ENCODE peak calls at places on chromosomes 7 and 10, in eight cellular contexts. I is CD4-positive, alpha-beta T cell; L is GM12865; N is nephron progenitor cell; M is neural crest cell; B is testis; P is fibroblast of mammary gland; Y is tibial nerve. W is an unnamed sample.
A peak's percentile ranks its signal among the peaks of the same experiment; 100 is the strongest.

GRCh38 chr7:104272767-104273384 is 55.5 kb upstream of the LHFPL3 start:
- DNase-seq in Y (no peak), P (peak; percentile 68), B (no peak), M (no peak), I (no peak), L (peak; percentile 53), N (no peak), W (no peak)

GRCh38 chr7:106371629-106372028 is 86.8 kb upstream of the NAMPT start:
- DNase-seq in N (no peak), P (no peak), L (peak; percentile 8), M (no peak), Y (peak; percentile 28), I (no peak), B (no peak), W (no peak)

GRCh38 chr7:157711353-157711888 is 374.6 kb downstream of the DNAJB6 start:
- DNase-seq in P (no peak), N (no peak), B (no peak), M (no peak), Y (no peak), I (no peak), L (no peak), W (no peak)

GRCh38 chr7:100444311-100445278 is 8.3 kb upstream of the PPP1R35 start:
- DNase-seq in Y (no peak), P (peak; percentile 94), N (no peak), M (no peak), I (no peak), L (peak; percentile 36), B (no peak), W (no peak)

GRCh38 chr10:78817361-78817760 is 251.4 kb upstream of the ZMIZ1 start:
- DNase-seq in M (no peak), I (no peak), P (no peak), N (no peak), Y (peak; percentile 55), B (peak; percentile 56), L (no peak), W (no peak)

GRCh38 chr7:81501220-81501619 is 268.6 kb downstream of the HGF start:
- DNase-seq in B (no peak), Y (no peak), N (no peak), P (peak; percentile 77), I (no peak), M (no peak), L (peak; percentile 9), W (no peak)

GRCh38 chr10:124996854-124997215 is 54.9 kb downstream of the ZRANB1 start:
- DNase-seq in M (no peak), B (no peak), Y (no peak), L (no peak), I (no peak), P (no peak), N (no peak), W (no peak)

GRCh38 chr10:68366600-68366999 is 33.9 kb upstream of the PBLD start:
- DNase-seq in P (no peak), M (no peak), B (no peak), Y (no peak), L (no peak), I (no peak), N (no peak), W (no peak)

GRCh38 chr10:66202101-66202500 is 723.7 kb upstream of the LRRTM3 start:
- DNase-seq in P (no peak), L (no peak), I (no peak), M (no peak), Y (no peak), N (no peak), B (no peak), W (no peak)

GRCh38 chr7:12267542-12267941 is 56.4 kb downstream of the TMEM106B start:
- DNase-seq in P (no peak), Y (no peak), L (no peak), I (no peak), M (no peak), B (no peak), N (no peak), W (no peak)

DNA sequence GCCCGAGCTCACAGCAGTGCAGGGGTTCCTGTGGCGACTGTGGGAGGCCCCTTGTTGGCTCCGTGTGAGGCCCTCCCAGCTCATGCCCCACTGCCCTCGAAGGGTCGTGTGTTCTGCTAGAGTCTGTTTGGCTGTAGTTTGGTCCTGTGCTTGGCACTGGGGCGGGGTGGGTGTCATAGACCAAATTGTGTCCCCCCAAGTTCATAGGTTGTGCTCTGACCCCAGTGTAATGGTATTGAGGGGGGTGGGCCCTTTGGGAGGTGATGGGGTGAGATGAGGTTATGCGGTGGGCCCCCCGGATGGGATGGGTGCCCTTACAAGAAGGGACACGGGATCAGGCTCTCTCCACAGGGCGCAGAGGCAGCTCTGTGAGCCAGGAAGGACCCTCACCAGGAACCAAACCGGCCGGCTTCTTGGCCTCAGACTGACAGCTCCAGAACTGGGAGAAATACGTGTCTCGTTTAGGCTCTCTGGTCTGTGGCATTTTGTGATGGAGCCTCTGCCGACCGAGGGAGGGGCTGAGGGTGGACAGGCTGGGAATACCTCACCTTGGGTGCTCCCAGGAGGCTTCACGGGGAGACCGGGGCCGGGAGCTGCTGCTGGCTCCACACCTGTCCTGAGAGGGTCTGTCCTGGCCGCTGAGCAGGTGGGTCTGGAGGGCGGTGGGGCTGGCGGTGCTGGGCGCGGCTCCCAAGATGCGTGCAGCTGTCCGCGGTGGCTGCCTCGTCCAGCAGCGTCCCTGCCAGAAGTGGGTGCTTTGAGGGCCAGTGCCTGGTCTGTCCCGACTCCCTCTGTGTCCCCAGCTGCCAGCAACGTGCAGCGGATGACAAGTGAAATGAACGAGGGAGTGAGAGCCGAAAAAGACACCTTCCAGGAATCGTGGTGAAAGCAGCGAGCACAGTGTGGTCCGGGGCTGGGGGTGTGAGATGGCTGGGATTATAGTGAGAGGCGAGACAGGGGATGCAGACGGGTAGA is 89.5 kb downstream of the INPP5A start:
- DNase-seq in P (no peak), B (no peak), N (no peak), I (no peak), Y (no peak), L (no peak), M (no peak), W (no peak)
- TF ChIP-seq CTCF in P (no peak), B (no peak), N (no peak), I (no peak), Y (no peak), L (no peak), M (no peak), W (no peak)

DNA sequence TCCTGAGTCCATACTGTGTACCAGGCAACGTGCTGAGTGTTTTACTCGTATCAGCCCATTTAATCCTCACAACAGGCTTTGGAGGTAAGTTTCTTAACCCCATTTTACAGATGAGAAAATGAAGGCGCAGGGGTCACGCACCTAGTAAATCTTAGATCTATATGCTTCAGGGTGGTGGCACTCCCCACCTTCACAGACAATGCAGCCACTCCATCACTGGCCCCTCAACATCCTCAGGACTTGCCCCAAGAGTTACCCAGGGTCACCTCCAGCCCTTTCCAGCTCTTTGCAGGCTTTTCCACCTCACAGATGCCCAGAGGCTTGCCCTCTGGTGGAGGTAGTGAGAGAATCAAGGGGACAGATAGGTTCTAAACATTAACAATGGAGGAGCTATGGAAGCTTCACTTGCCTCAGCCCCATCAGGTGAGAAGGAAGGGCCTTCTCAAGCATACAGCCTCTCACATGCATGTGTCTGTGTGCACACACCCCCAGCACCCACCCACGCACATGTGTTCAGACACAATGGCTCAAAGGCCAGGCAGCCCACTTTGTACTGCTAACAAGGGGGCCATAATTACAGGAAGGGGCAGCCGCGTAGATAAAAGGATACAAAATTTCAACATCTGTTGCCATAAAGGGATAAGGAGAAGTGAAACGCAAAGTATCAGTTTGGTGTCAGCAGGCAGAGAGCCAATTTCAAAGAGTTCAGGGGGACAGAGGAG is 29.1 kb downstream of the DPCD start:
- DNase-seq in Y (no peak), L (peak; percentile 46), I (no peak), M (no peak), B (peak; percentile 50), N (no peak), P (no peak), W (no peak)
- TF ChIP-seq CTCF in Y (no peak), L (peak; percentile 19), I (no peak), M (no peak), B (no peak), N (no peak), P (no peak), W (no peak)

DNA sequence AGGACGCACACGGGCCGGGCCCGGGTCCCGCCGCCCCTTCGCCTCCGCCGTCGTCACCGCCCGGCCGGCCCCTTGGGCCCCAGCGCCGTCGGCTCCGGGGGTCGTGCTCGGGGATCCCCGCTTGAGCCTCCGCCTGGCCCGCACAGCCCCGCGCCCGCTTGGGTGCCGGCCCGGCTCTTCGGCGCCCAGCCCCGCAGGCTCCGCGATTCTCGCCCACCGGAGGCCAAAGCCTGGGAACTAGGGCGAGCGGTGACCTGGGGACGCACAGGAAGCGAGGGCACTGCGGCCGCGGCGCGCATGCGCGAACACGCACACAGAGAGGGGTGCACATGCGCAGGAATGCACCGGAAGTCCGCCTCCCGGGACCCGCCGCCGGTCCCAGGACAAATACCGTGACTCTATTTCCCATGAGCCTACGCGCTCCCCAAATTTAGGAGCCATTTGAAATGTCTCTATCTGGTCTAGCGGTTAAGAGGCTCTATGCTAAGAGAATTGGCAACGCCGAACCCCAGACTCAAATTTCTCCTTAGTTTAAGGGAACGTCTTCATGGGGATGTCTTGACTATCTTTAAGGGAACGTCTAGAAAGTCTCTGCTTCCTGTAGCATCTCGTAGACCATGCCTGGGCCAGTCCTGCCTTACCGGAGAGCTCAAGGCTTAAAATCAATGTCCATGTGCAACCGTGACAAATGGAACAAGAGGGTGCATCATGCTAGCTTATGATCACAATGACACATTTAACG is at the start of gene ZNF12:
- DNase-seq in L (peak; percentile 98), M (peak; percentile 93), B (peak; percentile 96), Y (peak; percentile 92), I (peak; percentile 93), P (peak; percentile 90), N (peak; percentile 96), W (peak; percentile 96)
- TF ChIP-seq CTCF in L (no peak), M (no peak), B (no peak), Y (no peak), I (no peak), P (no peak), N (no peak), W (no peak)

GRCh38 chr7:50399635-50400034 is 50.5 kb downstream of the FIGNL1 start:
- DNase-seq in M (no peak), B (no peak), L (no peak), N (no peak), Y (no peak), P (no peak), I (no peak), W (no peak)

GRCh38 chr7:50406935-50407334 is 43.2 kb downstream of the FIGNL1 start:
- DNase-seq in P (no peak), I (no peak), M (no peak), L (no peak), Y (no peak), B (no peak), N (no peak), W (no peak)

GRCh38 chr7:50405246-50405645 is 44.9 kb downstream of the FIGNL1 start:
- DNase-seq in Y (no peak), M (no peak), P (no peak), N (no peak), L (peak; percentile 47), I (no peak), B (no peak), W (no peak)

GRCh38 chr7:50400114-50400513 is 50.0 kb downstream of the FIGNL1 start:
- DNase-seq in I (no peak), N (no peak), L (no peak), B (peak; percentile 19), M (no peak), Y (no peak), P (no peak), W (no peak)

DNA sequence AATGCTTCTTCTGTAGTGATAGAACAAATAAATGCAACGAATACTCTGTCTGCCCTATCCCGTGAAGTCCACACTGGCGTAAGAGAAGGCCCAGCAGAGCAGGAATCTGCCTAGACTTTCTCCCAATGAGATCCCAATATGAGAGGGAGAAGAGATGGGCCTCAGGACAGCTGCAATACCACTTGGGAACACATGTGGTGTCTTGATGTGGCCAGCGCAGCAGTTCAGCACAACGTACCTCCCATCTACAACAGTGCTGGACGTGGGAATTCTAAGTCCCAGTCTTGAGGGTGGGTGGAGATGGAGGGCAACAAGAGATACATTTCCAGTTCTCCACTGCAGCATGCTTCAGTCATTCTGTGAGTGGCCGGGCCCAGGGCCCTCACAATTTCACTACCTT is 45.8 kb downstream of the FIGNL1 start:
- DNase-seq in Y (no peak), M (no peak), B (no peak), N (no peak), I (no peak), P (no peak), L (no peak), W (no peak)
- TF ChIP-seq CTCF in Y (no peak), M (no peak), B (no peak), N (peak; percentile 19), I (no peak), P (no peak), L (peak; percentile 7), W (no peak)

W was measured in activated B cell treated with CpG ODN at 0.5 μM for 24 hours.